ENCODE peak calls at places on chromosomes 7 and 10, in six cellular contexts. One of them, this sample, is unnamed.

GRCh38 chr10:13206546-13207443 is 27.4 kb downstream of the UCMA start:
- DNase-seq in left colon: peak
- DNase-seq in NCI-H2029 treated with DMSO at 0.1 percent for 48 hours: no peak
- DNase-seq in upper lobe of right lung: no peak
- DNase-seq in stimulated activated CD8-positive, alpha-beta memory T cell treated with anti-CD3 and anti-CD28 coated beads, Interleukin-7, amount 100 ng/mL, for 1 hour: no peak
- DNase-seq in BJ: no peak
- DNase-seq in this sample: peak

GRCh38 chr7:134879815-134880475 is 100.5 kb downstream of the CALD1 start:
- DNase-seq in left colon: no peak
- DNase-seq in NCI-H2029 treated with DMSO at 0.1 percent for 48 hours: no peak
- DNase-seq in upper lobe of right lung: no peak
- DNase-seq in stimulated activated CD8-positive, alpha-beta memory T cell treated with anti-CD3 and anti-CD28 coated beads, Interleukin-7, amount 100 ng/mL, for 1 hour: no peak
- DNase-seq in BJ: no peak
- DNase-seq in this sample: no peak

GRCh38 chr7:94590526-94591162 is 65.3 kb downstream of the SGCE start:
- DNase-seq in left colon: no peak
- DNase-seq in NCI-H2029 treated with DMSO at 0.1 percent for 48 hours: no peak
- DNase-seq in upper lobe of right lung: no peak
- DNase-seq in stimulated activated CD8-positive, alpha-beta memory T cell treated with anti-CD3 and anti-CD28 coated beads, Interleukin-7, amount 100 ng/mL, for 1 hour: no peak
- DNase-seq in BJ: no peak
- DNase-seq in this sample: no peak

GRCh38 chr7:55349126-55349525 is 16.0 kb upstream of the LANCL2 start:
- DNase-seq in left colon: no peak
- DNase-seq in NCI-H2029 treated with DMSO at 0.1 percent for 48 hours: no peak
- DNase-seq in upper lobe of right lung: no peak
- DNase-seq in stimulated activated CD8-positive, alpha-beta memory T cell treated with anti-CD3 and anti-CD28 coated beads, Interleukin-7, amount 100 ng/mL, for 1 hour: no peak
- DNase-seq in BJ: no peak
- DNase-seq in this sample: no peak

GRCh38 chr7:74452748-74453320 is 872 bp upstream of the GTF2IRD1 start:
- DNase-seq in left colon: peak
- DNase-seq in NCI-H2029 treated with DMSO at 0.1 percent for 48 hours: no peak
- DNase-seq in upper lobe of right lung: no peak
- DNase-seq in stimulated activated CD8-positive, alpha-beta memory T cell treated with anti-CD3 and anti-CD28 coated beads, Interleukin-7, amount 100 ng/mL, for 1 hour: no peak
- DNase-seq in BJ: no peak
- DNase-seq in this sample: no peak

GRCh38 chr10:132575320-132576201 is 38.0 kb downstream of the INPP5A start:
- DNase-seq in left colon: peak
- DNase-seq in NCI-H2029 treated with DMSO at 0.1 percent for 48 hours: no peak
- DNase-seq in upper lobe of right lung: no peak
- DNase-seq in stimulated activated CD8-positive, alpha-beta memory T cell treated with anti-CD3 and anti-CD28 coated beads, Interleukin-7, amount 100 ng/mL, for 1 hour: no peak
- DNase-seq in BJ: peak
- DNase-seq in this sample: peak

GRCh38 chr10:94938383-94938782 is at the start of gene CYP2C9:
- DNase-seq in left colon: no peak
- DNase-seq in NCI-H2029 treated with DMSO at 0.1 percent for 48 hours: no peak
- DNase-seq in upper lobe of right lung: no peak
- DNase-seq in stimulated activated CD8-positive, alpha-beta memory T cell treated with anti-CD3 and anti-CD28 coated beads, Interleukin-7, amount 100 ng/mL, for 1 hour: no peak
- DNase-seq in BJ: no peak
- DNase-seq in this sample: no peak

GRCh38 chr7:47968852-47969774 is 10.3 kb downstream of the HUS1 start:
- DNase-seq in left colon: peak
- DNase-seq in NCI-H2029 treated with DMSO at 0.1 percent for 48 hours: peak
- DNase-seq in upper lobe of right lung: no peak
- DNase-seq in stimulated activated CD8-positive, alpha-beta memory T cell treated with anti-CD3 and anti-CD28 coated beads, Interleukin-7, amount 100 ng/mL, for 1 hour: peak
- DNase-seq in BJ: no peak
- DNase-seq in this sample: peak

GRCh38 chr10:61487506-61487905 is 34.3 kb upstream of the TMEM26 start:
- DNase-seq in left colon: no peak
- DNase-seq in NCI-H2029 treated with DMSO at 0.1 percent for 48 hours: no peak
- DNase-seq in upper lobe of right lung: no peak
- DNase-seq in stimulated activated CD8-positive, alpha-beta memory T cell treated with anti-CD3 and anti-CD28 coated beads, Interleukin-7, amount 100 ng/mL, for 1 hour: no peak
- DNase-seq in BJ: peak
- DNase-seq in this sample: no peak

GRCh38 chr7:379456-380225 is 89.7 kb downstream of the FOXL3 start:
- DNase-seq in left colon: peak
- DNase-seq in NCI-H2029 treated with DMSO at 0.1 percent for 48 hours: no peak
- DNase-seq in upper lobe of right lung: peak
- DNase-seq in stimulated activated CD8-positive, alpha-beta memory T cell treated with anti-CD3 and anti-CD28 coated beads, Interleukin-7, amount 100 ng/mL, for 1 hour: no peak
- DNase-seq in BJ: no peak
- DNase-seq in this sample: no peak

GRCh38 chr7:26525413-26526287 is 234.0 kb downstream of the SNX10 start:
- DNase-seq in left colon: peak
- DNase-seq in NCI-H2029 treated with DMSO at 0.1 percent for 48 hours: peak
- DNase-seq in upper lobe of right lung: no peak
- DNase-seq in stimulated activated CD8-positive, alpha-beta memory T cell treated with anti-CD3 and anti-CD28 coated beads, Interleukin-7, amount 100 ng/mL, for 1 hour: no peak
- DNase-seq in BJ: no peak
- DNase-seq in this sample: peak

GRCh38 chr10:48463318-48464003 is 141.4 kb downstream of the ARHGAP22 start:
- DNase-seq in left colon: no peak
- DNase-seq in NCI-H2029 treated with DMSO at 0.1 percent for 48 hours: no peak
- DNase-seq in upper lobe of right lung: peak
- DNase-seq in stimulated activated CD8-positive, alpha-beta memory T cell treated with anti-CD3 and anti-CD28 coated beads, Interleukin-7, amount 100 ng/mL, for 1 hour: no peak
- DNase-seq in BJ: no peak
- DNase-seq in this sample: no peak

GRCh38 chr10:17386616-17387075 is 67.7 kb downstream of the ST8SIA6 start:
- DNase-seq in left colon: no peak
- DNase-seq in NCI-H2029 treated with DMSO at 0.1 percent for 48 hours: peak
- DNase-seq in upper lobe of right lung: no peak
- DNase-seq in stimulated activated CD8-positive, alpha-beta memory T cell treated with anti-CD3 and anti-CD28 coated beads, Interleukin-7, amount 100 ng/mL, for 1 hour: no peak
- DNase-seq in BJ: no peak
- DNase-seq in this sample: peak

GRCh38 chr10:14648042-14648765 is 126.5 kb downstream of the FAM107B start:
- DNase-seq in left colon: peak
- DNase-seq in NCI-H2029 treated with DMSO at 0.1 percent for 48 hours: peak
- DNase-seq in upper lobe of right lung: peak
- DNase-seq in stimulated activated CD8-positive, alpha-beta memory T cell treated with anti-CD3 and anti-CD28 coated beads, Interleukin-7, amount 100 ng/mL, for 1 hour: peak
- DNase-seq in BJ: no peak
- DNase-seq in this sample: no peak

GRCh38 chr7:137335814-137336213 is 7.7 kb downstream of the PTN start:
- DNase-seq in left colon: no peak
- DNase-seq in NCI-H2029 treated with DMSO at 0.1 percent for 48 hours: no peak
- DNase-seq in upper lobe of right lung: no peak
- DNase-seq in stimulated activated CD8-positive, alpha-beta memory T cell treated with anti-CD3 and anti-CD28 coated beads, Interleukin-7, amount 100 ng/mL, for 1 hour: no peak
- DNase-seq in BJ: no peak
- DNase-seq in this sample: no peak

GRCh38 chr7:116776046-116776445 is 86.3 kb upstream of the CAPZA2 start:
- DNase-seq in left colon: no peak
- DNase-seq in NCI-H2029 treated with DMSO at 0.1 percent for 48 hours: no peak
- DNase-seq in upper lobe of right lung: no peak
- DNase-seq in stimulated activated CD8-positive, alpha-beta memory T cell treated with anti-CD3 and anti-CD28 coated beads, Interleukin-7, amount 100 ng/mL, for 1 hour: no peak
- DNase-seq in BJ: no peak
- DNase-seq in this sample: no peak

GRCh38 chr10:84863675-84864074 is 535.3 kb downstream of the CCSER2 start:
- DNase-seq in left colon: no peak
- DNase-seq in NCI-H2029 treated with DMSO at 0.1 percent for 48 hours: no peak
- DNase-seq in upper lobe of right lung: no peak
- DNase-seq in stimulated activated CD8-positive, alpha-beta memory T cell treated with anti-CD3 and anti-CD28 coated beads, Interleukin-7, amount 100 ng/mL, for 1 hour: no peak
- DNase-seq in BJ: no peak
- DNase-seq in this sample: no peak

GRCh38 chr7:47291461-47292051 is 290.4 kb downstream of the TNS3 start:
- DNase-seq in left colon: no peak
- DNase-seq in NCI-H2029 treated with DMSO at 0.1 percent for 48 hours: no peak
- DNase-seq in upper lobe of right lung: no peak
- DNase-seq in stimulated activated CD8-positive, alpha-beta memory T cell treated with anti-CD3 and anti-CD28 coated beads, Interleukin-7, amount 100 ng/mL, for 1 hour: no peak
- DNase-seq in BJ: peak
- DNase-seq in this sample: no peak

GRCh38 chr7:46713868-46714596 is 793.0 kb upstream of the IGFBP3 start:
- DNase-seq in left colon: peak
- DNase-seq in NCI-H2029 treated with DMSO at 0.1 percent for 48 hours: no peak
- DNase-seq in upper lobe of right lung: no peak
- DNase-seq in stimulated activated CD8-positive, alpha-beta memory T cell treated with anti-CD3 and anti-CD28 coated beads, Interleukin-7, amount 100 ng/mL, for 1 hour: no peak
- DNase-seq in BJ: no peak
- DNase-seq in this sample: peak

GRCh38 chr7:74063223-74063641 is 20.4 kb upstream of the LIMK1 start:
- DNase-seq in left colon: no peak
- DNase-seq in NCI-H2029 treated with DMSO at 0.1 percent for 48 hours: no peak
- DNase-seq in upper lobe of right lung: no peak
- DNase-seq in stimulated activated CD8-positive, alpha-beta memory T cell treated with anti-CD3 and anti-CD28 coated beads, Interleukin-7, amount 100 ng/mL, for 1 hour: no peak
- DNase-seq in BJ: no peak
- DNase-seq in this sample: no peak

GRCh38 chr7:107690084-107690483 is 29.5 kb downstream of the SLC26A4 start:
- DNase-seq in left colon: no peak
- DNase-seq in NCI-H2029 treated with DMSO at 0.1 percent for 48 hours: no peak
- DNase-seq in upper lobe of right lung: no peak
- DNase-seq in stimulated activated CD8-positive, alpha-beta memory T cell treated with anti-CD3 and anti-CD28 coated beads, Interleukin-7, amount 100 ng/mL, for 1 hour: no peak
- DNase-seq in BJ: no peak
- DNase-seq in this sample: no peak

GRCh38 chr7:150753826-150754603 is 16.8 kb downstream of the GIMAP5 start:
- DNase-seq in left colon: no peak
- DNase-seq in NCI-H2029 treated with DMSO at 0.1 percent for 48 hours: no peak
- DNase-seq in upper lobe of right lung: no peak
- DNase-seq in stimulated activated CD8-positive, alpha-beta memory T cell treated with anti-CD3 and anti-CD28 coated beads, Interleukin-7, amount 100 ng/mL, for 1 hour: no peak
- DNase-seq in BJ: no peak
- DNase-seq in this sample: no peak

GRCh38 chr10:86521620-86522384 is at the start of gene WAPL:
- DNase-seq in left colon: peak
- DNase-seq in NCI-H2029 treated with DMSO at 0.1 percent for 48 hours: peak
- DNase-seq in upper lobe of right lung: peak
- DNase-seq in stimulated activated CD8-positive, alpha-beta memory T cell treated with anti-CD3 and anti-CD28 coated beads, Interleukin-7, amount 100 ng/mL, for 1 hour: peak
- DNase-seq in BJ: peak
- DNase-seq in this sample: peak

GRCh38 chr7:44279731-44280505 is 45.5 kb downstream of the CAMK2B start:
- DNase-seq in left colon: no peak
- DNase-seq in NCI-H2029 treated with DMSO at 0.1 percent for 48 hours: no peak
- DNase-seq in upper lobe of right lung: peak
- DNase-seq in stimulated activated CD8-positive, alpha-beta memory T cell treated with anti-CD3 and anti-CD28 coated beads, Interleukin-7, amount 100 ng/mL, for 1 hour: no peak
- DNase-seq in BJ: no peak
- DNase-seq in this sample: no peak